ENCODE peak calls at places on chromosomes 6 and 20, in four cellular contexts. J is EH, Q is lower lobe of right lung, W is lower leg skin. M is an unnamed sample.

GRCh38 chr6:18155864-18156396 is 708 bp downstream of the KDM1B start:
- DNase-seq in J (peak; percentile 32), Q (peak; percentile 86), W (peak; percentile 71), M (peak; percentile 40)

GRCh38 chr20:48159156-48159971 is 374.1 kb upstream of the SULF2 start:
- DNase-seq in W (peak; percentile 27), Q (no peak), J (no peak), M (no peak)

GRCh38 chr20:56828402-56828801 is 199.3 kb downstream of the TFAP2C start:
- DNase-seq in Q (no peak), J (no peak), W (no peak), M (no peak)

GRCh38 chr6:114228675-114229074 is 114.1 kb downstream of the HS3ST5 start:
- DNase-seq in Q (no peak), J (no peak), W (no peak), M (no peak)

GRCh38 chr6:125718109-125718508 is 31.3 kb upstream of the HEY2 start:
- DNase-seq in J (no peak), Q (no peak), W (no peak), M (no peak)

GRCh38 chr6:1285589-1286340 is 26.1 kb upstream of the FOXQ1 start:
- DNase-seq in J (peak; percentile 96), Q (no peak), W (no peak), M (no peak)

GRCh38 chr6:118980063-118980462 is 45.1 kb upstream of the MCM9 start:
- DNase-seq in Q (peak; percentile 66), W (peak; percentile 36), J (peak; percentile 4), M (no peak)

GRCh38 chr20:2535711-2536561 is 437 bp upstream of the TMC2 start:
- DNase-seq in W (no peak), J (no peak), Q (no peak), M (no peak)

GRCh38 chr6:94636780-94637385 is 940.5 kb upstream of the MANEA start:
- DNase-seq in Q (no peak), W (no peak), J (no peak), M (no peak)

GRCh38 chr20:17872920-17873319 is 95.7 kb downstream of the SNX5 start:
- DNase-seq in J (peak; percentile 27), W (no peak), Q (no peak), M (no peak)

GRCh38 chr6:136646377-136646776 is 96.2 kb upstream of the MAP7 start:
- DNase-seq in J (peak; percentile 56), Q (no peak), W (no peak), M (no peak)

GRCh38 chr6:75204222-75204958 is 1.5 kb downstream of the COL12A1 start:
- DNase-seq in Q (peak; percentile 65), J (peak; percentile 94), W (peak; percentile 75), M (peak; percentile 50)

GRCh38 chr6:157036245-157036681 is 259.1 kb downstream of the ARID1B start:
- DNase-seq in W (peak; percentile 80), Q (no peak), J (peak; percentile 27), M (no peak)

GRCh38 chr20:33724439-33725094 is 4.5 kb upstream of the PXMP4 start:
- DNase-seq in W (no peak), J (no peak), Q (no peak), M (no peak)

GRCh38 chr6:170405311-170405975 is 98.9 kb downstream of the FAM120B start:
- DNase-seq in Q (no peak), W (no peak), J (peak; percentile 99), M (peak; percentile 1)

GRCh38 chr6:155212616-155213380 is 51.0 kb upstream of the CLDN20 start:
- DNase-seq in J (peak; percentile 10), W (no peak), Q (no peak), M (no peak)

GRCh38 chr6:151609146-151609962 is 115.5 kb downstream of the CCDC170 start:
- DNase-seq in Q (no peak), W (peak; percentile 29), J (no peak), M (no peak)

GRCh38 chr6:15561447-15562199 is 101.2 kb downstream of the DTNBP1 start:
- DNase-seq in J (no peak), Q (no peak), W (no peak), M (no peak)

M was measured in KG1.